ENCODE peak calls at places on chromosomes 5 and 9, in four cellular contexts. J is BJ, F is ureter, I is glutamatergic neuron. P is an unnamed sample.

GRCh38 chr5:96538831-96539250 is 105.8 kb upstream of the PCSK1 start:
- DNase-seq in F (no peak), J (no peak), I (no peak), P (no peak)

GRCh38 chr5:73189816-73190451 is 16.9 kb downstream of the TMEM174 start:
- DNase-seq in J (peak), F (no peak), I (peak), P (no peak)

GRCh38 chr5:96312383-96312782 is 120.7 kb downstream of the PCSK1 start:
- DNase-seq in I (no peak), F (no peak), J (no peak), P (no peak)

GRCh38 chr5:175415303-175415702 is 28.7 kb downstream of the DRD1 start:
- DNase-seq in F (no peak), I (no peak), J (no peak), P (no peak)

GRCh38 chr9:114000671-114001409 is 77.3 kb downstream of the AMBP start:
- DNase-seq in F (peak), I (no peak), J (no peak), P (no peak)

GRCh38 chr9:81465468-81466002 is 223.8 kb downstream of the TLE1 start:
- DNase-seq in J (no peak), I (no peak), F (no peak), P (no peak)

GRCh38 chr9:113602126-113603119 is 138.9 kb downstream of the RGS3 start:
- DNase-seq in J (no peak), F (peak), I (peak), P (no peak)

GRCh38 chr9:68951879-68952659 is 61.8 kb downstream of the PRKACG start:
- DNase-seq in I (no peak), J (no peak), F (no peak), P (no peak)

GRCh38 chr9:132673355-132673754 is 3.1 kb downstream of the GTF3C4 start:
- DNase-seq in I (no peak), J (no peak), F (no peak), P (no peak)